ENCODE peak calls at places on chromosomes 13 and 19, in six cellular contexts. S is OCI-LY7; I is hippocampal formation; A is adipocyte; V is ecto neural progenitor cell; D is central memory CD8-positive, alpha-beta T cell. L is an unnamed sample.
A peak's percentile ranks its signal among the peaks of the same experiment; 100 is the strongest.

GRCh38 chr13:29573190-29573589 is 22.3 kb downstream of the SLC7A1 start:
- DNase-seq in D (no peak), A (no peak), I (no peak), V (no peak), S (peak; percentile 23), L (no peak)

GRCh38 chr19:34577531-34578101 is 96.1 kb downstream of the WTIP start:
- DNase-seq in I (no peak), S (no peak), D (no peak), A (peak; percentile 4), V (no peak), L (no peak)

GRCh38 chr19:47176071-47176626 is 45.5 kb downstream of the SAE1 start:
- DNase-seq in D (no peak), I (no peak), V (no peak), A (peak; percentile 44), S (no peak), L (no peak)

GRCh38 chr19:34403784-34404108 is 453 bp upstream of the PDCD2L start:
- DNase-seq in S (no peak), I (no peak), D (no peak), A (no peak), V (no peak), L (no peak)

GRCh38 chr13:26423634-26424033 is 133.8 kb upstream of the WASF3 start:
- DNase-seq in D (no peak), S (no peak), A (peak; percentile 25), I (no peak), V (no peak), L (no peak)

GRCh38 chr19:7759156-7759555 is 3.9 kb upstream of the CLEC4M start:
- DNase-seq in V (no peak), A (no peak), D (no peak), S (peak; percentile 28), I (no peak), L (no peak)

GRCh38 chr13:90562388-90562787 is 785.1 kb upstream of the MIR17HG start:
- DNase-seq in I (no peak), V (no peak), D (no peak), S (no peak), A (no peak), L (no peak)

GRCh38 chr13:85241045-85241444 is 558.2 kb downstream of the SLITRK6 start:
- DNase-seq in I (no peak), A (peak; percentile 53), S (no peak), V (no peak), D (no peak), L (no peak)

GRCh38 chr13:20553309-20553708 is 13.6 kb upstream of the IFT88 start:
- DNase-seq in A (peak; percentile 76), D (no peak), I (peak; percentile 84), S (no peak), V (no peak), L (no peak)

GRCh38 chr13:109790951-109791605 is 4.7 kb upstream of the IRS2 start:
- DNase-seq in S (peak; percentile 21), V (no peak), A (peak; percentile 75), I (peak; percentile 48), D (no peak), L (no peak)

GRCh38 chr13:79799466-79799865 is 318.5 kb downstream of the NDFIP2 start:
- DNase-seq in D (no peak), A (peak; percentile 31), V (no peak), I (no peak), S (no peak), L (no peak)

GRCh38 chr19:24073807-24074206 is 13.2 kb upstream of the ZNF254 start:
- DNase-seq in A (no peak), V (no peak), D (no peak), I (no peak), S (no peak), L (no peak)

GRCh38 chr19:30386551-30387143 is 14.5 kb downstream of the ZNF536 start:
- DNase-seq in A (no peak), S (no peak), V (peak; percentile 13), D (no peak), I (no peak), L (no peak)

GRCh38 chr19:19642506-19643157 is 825 bp downstream of the GMIP start:
- DNase-seq in V (no peak), I (no peak), A (peak; percentile 47), S (peak; percentile 29), D (peak; percentile 40), L (no peak)

GRCh38 chr13:92260363-92260762 is 861.9 kb downstream of the GPC5 start:
- DNase-seq in S (peak; percentile 25), I (no peak), A (no peak), V (no peak), D (no peak), L (no peak)

GRCh38 chr19:14544977-14545715 is 15.8 kb downstream of the TECR start:
- DNase-seq in V (no peak), D (no peak), A (no peak), S (no peak), I (peak; percentile 93), L (no peak)

GRCh38 chr19:19460761-19461265 is 54.5 kb downstream of the TSSK6 start:
- DNase-seq in V (no peak), A (no peak), D (peak; percentile 55), S (peak; percentile 31), I (no peak), L (no peak)

GRCh38 chr13:101390461-101390860 is 25.8 kb downstream of the NALCN start:
- DNase-seq in V (no peak), S (no peak), D (no peak), I (no peak), A (peak; percentile 58), L (no peak)

GRCh38 chr19:27805848-27806247 is 1407.1 kb downstream of the UQCRFS1 start:
- DNase-seq in I (no peak), S (no peak), A (no peak), V (no peak), D (no peak), L (no peak)

GRCh38 chr13:114005206-114005720 is 31.4 kb upstream of the C13orf46 start:
- DNase-seq in S (no peak), V (no peak), A (no peak), I (no peak), D (no peak), L (no peak)

GRCh38 chr13:61908906-61909305 is 493.3 kb upstream of the PCDH20 start:
- DNase-seq in I (no peak), D (no peak), S (no peak), V (no peak), A (no peak), L (no peak)